ENCODE peak calls at places on chromosomes 2 and 18, in eight cellular contexts. U, N, Y, W, K, Q, H and M are unnamed samples.
A peak's percentile ranks its signal among the peaks of the same experiment; 100 is the strongest.

GRCh38 chr18:5457467-5457957 is 86.3 kb downstream of the EPB41L3 start:
- DNase-seq in H (no peak), U (no peak), W (no peak), Y (no peak), Q (no peak), K (no peak), N (no peak), M (no peak)

GRCh38 chr2:163011035-163011434 is 172.5 kb upstream of the KCNH7 start:
- DNase-seq in Y (no peak), W (no peak), H (no peak), U (no peak), Q (no peak), K (no peak), N (no peak), M (no peak)

GRCh38 chr2:160145471-160145870 is 54.6 kb downstream of the ITGB6 start:
- DNase-seq in K (no peak), Y (no peak), H (no peak), W (no peak), U (no peak), Q (no peak), N (peak; percentile 74), M (peak; percentile 25)

GRCh38 chr18:58615150-58616132 is 13.4 kb downstream of the ALPK2 start:
- DNase-seq in Q (peak; percentile 38), N (no peak), K (no peak), Y (no peak), U (no peak), W (no peak), H (peak; percentile 41), M (no peak)

GRCh38 chr2:216341151-216341550 is 31.1 kb downstream of the MARCHF4 start:
- DNase-seq in Q (no peak), N (no peak), U (no peak), H (peak; percentile 74), W (no peak), Y (no peak), K (no peak), M (no peak)

GRCh38 chr2:72147303-72147970 is at the start of gene CYP26B1:
- DNase-seq in H (peak; percentile 46), N (no peak), Q (no peak), K (no peak), W (peak; percentile 82), U (peak; percentile 65), Y (peak; percentile 66), M (no peak)

GRCh38 chr18:22165049-22165602 is 4.3 kb upstream of the GATA6 start:
- DNase-seq in K (no peak), N (no peak), U (peak; percentile 63), W (peak; percentile 69), Q (no peak), Y (peak; percentile 33), H (no peak), M (no peak)

GRCh38 chr18:37179384-37179783 is 350.5 kb downstream of the KIAA1328 start:
- DNase-seq in N (no peak), K (no peak), W (no peak), Y (peak; percentile 12), U (no peak), Q (no peak), H (no peak), M (no peak)

GRCh38 chr2:63053889-63054725 is 3.5 kb downstream of the OTX1 start:
- DNase-seq in U (peak; percentile 94), W (peak; percentile 78), H (peak; percentile 27), K (no peak), Y (peak; percentile 63), Q (no peak), N (no peak), M (peak; percentile 8)

GRCh38 chr2:120547662-120548061 is 188.0 kb upstream of the GLI2 start:
- DNase-seq in K (no peak), H (no peak), Y (no peak), Q (no peak), U (no peak), N (no peak), W (no peak), M (no peak)

GRCh38 chr2:102391530-102391929 is 31.4 kb upstream of the IL18RAP start:
- DNase-seq in U (no peak), Y (no peak), N (no peak), H (no peak), K (no peak), Q (peak; percentile 13), W (no peak), M (no peak)

GRCh38 chr2:135839713-135840112 is 2.7 kb upstream of the LCT start:
- DNase-seq in K (no peak), W (no peak), U (no peak), Q (no peak), Y (peak; percentile 38), H (peak; percentile 91), N (no peak), M (no peak)

GRCh38 chr18:54130631-54131030 is 93.8 kb downstream of the MBD2 start:
- DNase-seq in U (peak; percentile 21), N (no peak), K (no peak), W (peak; percentile 25), H (no peak), Y (no peak), Q (no peak), M (no peak)

GRCh38 chr18:54125429-54125828 is 99.0 kb downstream of the MBD2 start:
- DNase-seq in U (no peak), Y (no peak), K (no peak), Q (no peak), N (no peak), H (no peak), W (no peak), M (peak; percentile 18)

GRCh38 chr18:54129448-54130134 is 94.9 kb downstream of the MBD2 start:
- DNase-seq in Y (no peak), K (no peak), Q (no peak), W (no peak), N (no peak), U (no peak), H (no peak), M (peak; percentile 41)

GRCh38 chr18:54130177-54130576 is 94.3 kb downstream of the MBD2 start:
- DNase-seq in N (no peak), U (no peak), H (peak; percentile 45), Q (no peak), K (no peak), Y (no peak), W (no peak), M (no peak)

DNA sequence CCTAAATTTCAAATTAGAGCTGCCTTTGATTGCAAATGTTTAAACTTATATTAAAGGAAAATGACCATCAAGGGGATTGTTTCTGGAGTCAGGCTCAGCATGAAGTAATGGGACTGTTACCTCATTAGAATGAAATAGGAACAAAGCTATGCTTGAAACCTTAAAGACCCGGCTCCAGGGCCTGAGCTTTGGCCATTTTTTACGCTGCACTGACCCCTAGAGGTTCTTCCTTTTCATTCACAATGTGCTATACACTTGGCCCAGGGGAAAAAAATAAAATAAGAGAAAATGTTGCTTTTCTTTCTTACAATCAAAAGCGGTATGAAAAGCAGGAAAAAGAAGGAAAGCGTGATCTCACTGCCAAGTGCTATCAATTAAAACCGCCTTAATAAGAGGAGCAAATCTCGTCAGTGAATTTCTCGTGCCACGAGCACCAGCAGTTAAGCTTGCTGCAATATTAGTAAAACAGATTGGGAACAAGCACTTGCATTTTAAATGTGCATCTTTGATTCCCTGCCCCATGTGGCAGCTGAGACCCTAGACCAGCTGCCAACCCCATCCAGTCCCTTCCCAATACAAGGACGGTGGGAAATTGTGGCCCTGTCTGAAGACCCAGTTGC is 96.6 kb downstream of the MBD2 start:
- DNase-seq in K (peak; percentile 35), U (peak; percentile 93), Q (peak; percentile 76), Y (peak; percentile 55), W (peak; percentile 78), H (peak; percentile 79), N (peak; percentile 47), M (peak; percentile 55)
- TF ChIP-seq EZH2phosphoT487 in K (no peak), U (no peak), Q (no peak), Y (no peak), W (no peak), H (no peak), N (no peak), M (no peak)

GRCh38 chr2:182101263-182101662 is 115.6 kb downstream of the PPP1R1C start:
- DNase-seq in K (no peak), Q (peak; percentile 43), U (peak; percentile 59), H (peak; percentile 3), Y (no peak), W (no peak), N (peak; percentile 9), M (peak; percentile 18)
- TF ChIP-seq EZH2phosphoT487 in K (no peak), Q (no peak), U (no peak), H (no peak), Y (no peak), W (no peak), N (no peak), M (no peak)

GRCh38 chr2:176432439-176432838 is 163.2 kb downstream of the MTX2 start:
- DNase-seq in N (no peak), Y (no peak), K (no peak), Q (peak; percentile 56), U (no peak), H (peak; percentile 36), W (no peak), M (no peak)

DNA sequence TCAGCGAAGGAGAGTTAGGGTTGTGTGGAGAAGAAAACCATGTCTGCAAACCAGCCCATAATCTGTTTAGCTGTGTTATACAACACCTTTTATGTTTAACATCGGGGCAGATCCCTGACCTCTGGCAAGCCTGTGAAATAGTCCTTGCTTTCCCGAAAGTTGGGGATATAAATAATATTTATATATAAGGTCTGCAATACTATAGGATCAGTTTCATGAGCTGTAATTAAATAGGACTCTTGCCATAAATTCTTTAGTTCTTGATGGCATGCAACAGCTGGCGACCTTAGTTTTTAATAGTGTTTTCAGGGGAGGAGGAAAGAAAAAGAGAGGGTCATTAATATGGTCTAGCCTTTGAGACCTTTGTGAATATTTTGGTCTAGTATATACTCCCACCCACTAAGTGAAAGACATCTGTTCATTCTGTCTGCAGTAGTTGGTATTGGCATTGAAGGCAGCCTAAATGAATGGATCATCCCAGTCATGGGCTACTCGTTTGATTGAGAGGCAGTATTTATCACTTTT is 166.5 kb downstream of the MTX2 start:
- DNase-seq in K (no peak), H (no peak), Y (no peak), Q (no peak), U (no peak), W (no peak), N (no peak), M (no peak)
- TF ChIP-seq EZH2phosphoT487 in K (no peak), H (no peak), Y (no peak), Q (no peak), U (no peak), W (no peak), N (no peak), M (no peak)

GRCh38 chr2:158671381-158672245 is 123.5 kb upstream of the DAPL1 start:
- DNase-seq in Q (no peak), K (no peak), W (no peak), N (no peak), Y (peak; percentile 33), H (no peak), U (no peak), M (no peak)
- TF ChIP-seq EZH2phosphoT487 in Q (no peak), K (no peak), W (no peak), N (no peak), Y (no peak), H (no peak), U (no peak), M (no peak)

GRCh38 chr2:225033440-225034390 is 8.6 kb downstream of the DOCK10 start:
- DNase-seq in H (no peak), Q (no peak), Y (no peak), K (no peak), W (no peak), U (no peak), N (no peak), M (no peak)
- TF ChIP-seq EZH2phosphoT487 in H (no peak), Q (no peak), Y (no peak), K (no peak), W (no peak), U (no peak), N (no peak), M (no peak)

GRCh38 chr18:3410273-3410672 is 39.7 kb upstream of the TGIF1 start:
- DNase-seq in K (no peak), N (no peak), Q (no peak), U (no peak), Y (no peak), W (no peak), H (no peak), M (no peak)
- TF ChIP-seq EZH2phosphoT487 in K (no peak), N (no peak), Q (no peak), U (no peak), Y (no peak), W (no peak), H (no peak), M (no peak)